ENCODE peak calls at places on chromosomes 12 and 14, in four cellular contexts. One of them, this sample, is unnamed.

GRCh38 chr14:94768521-94769412 is 1.1 kb downstream of the GSC start:
- DNase-seq in A549: no peak
- DNase-seq in tibial nerve: peak; percentile 59
- DNase-seq in ovary: no peak
- DNase-seq in this sample: no peak

GRCh38 chr12:15472036-15472435 is 149.7 kb downstream of the PTPRO start:
- DNase-seq in A549: no peak
- DNase-seq in tibial nerve: no peak
- DNase-seq in ovary: no peak
- DNase-seq in this sample: no peak

GRCh38 chr14:101843665-101844064 is 82.2 kb downstream of the PPP2R5C start:
- DNase-seq in A549: no peak
- DNase-seq in tibial nerve: no peak
- DNase-seq in ovary: no peak
- DNase-seq in this sample: no peak

GRCh38 chr12:52266514-52266913 is 7.9 kb upstream of the KRT86 start:
- DNase-seq in A549: no peak
- DNase-seq in tibial nerve: no peak
- DNase-seq in ovary: no peak
- DNase-seq in this sample: no peak

GRCh38 chr12:4505381-4505986 is 33.2 kb upstream of the RAD51AP1 start:
- DNase-seq in A549: no peak
- DNase-seq in tibial nerve: no peak
- DNase-seq in ovary: no peak
- DNase-seq in this sample: no peak

GRCh38 chr12:102512523-102512922 is 32.2 kb upstream of the IGF1 start:
- DNase-seq in A549: no peak
- DNase-seq in tibial nerve: no peak
- DNase-seq in ovary: no peak
- DNase-seq in this sample: no peak

GRCh38 chr14:104933721-104934379 is 9.2 kb downstream of the PLD4 start:
- DNase-seq in A549: no peak
- DNase-seq in tibial nerve: no peak
- DNase-seq in ovary: no peak
- DNase-seq in this sample: no peak

GRCh38 chr12:58211211-58211610 is 269.8 kb downstream of the ATP23 start:
- DNase-seq in A549: no peak
- DNase-seq in tibial nerve: no peak
- DNase-seq in ovary: no peak
- DNase-seq in this sample: no peak

GRCh38 chr14:32594766-32595165 is 265.7 kb downstream of the AKAP6 start:
- DNase-seq in A549: no peak
- DNase-seq in tibial nerve: no peak
- DNase-seq in ovary: no peak
- DNase-seq in this sample: no peak

GRCh38 chr12:18246057-18246456 is 15.3 kb upstream of the PIK3C2G start:
- DNase-seq in A549: no peak
- DNase-seq in tibial nerve: no peak
- DNase-seq in ovary: no peak
- DNase-seq in this sample: no peak

GRCh38 chr14:34920339-34920738 is 45.2 kb upstream of the BAZ1A start:
- DNase-seq in A549: peak; percentile 13
- DNase-seq in tibial nerve: no peak
- DNase-seq in ovary: no peak
- DNase-seq in this sample: no peak

GRCh38 chr12:91272456-91273063 is 89.9 kb upstream of the DCN start:
- DNase-seq in A549: no peak
- DNase-seq in tibial nerve: peak; percentile 91
- DNase-seq in ovary: peak; percentile 65
- DNase-seq in this sample: peak; percentile 26

GRCh38 chr12:3004655-3005565 is 45.7 kb downstream of the TEAD4 start:
- DNase-seq in A549: peak; percentile 55
- DNase-seq in tibial nerve: no peak
- DNase-seq in ovary: no peak
- DNase-seq in this sample: no peak

GRCh38 chr12:114638790-114639435 is 45.1 kb downstream of the TBX3 start:
- DNase-seq in A549: no peak
- DNase-seq in tibial nerve: no peak
- DNase-seq in ovary: no peak
- DNase-seq in this sample: no peak

GRCh38 chr12:132178801-132179401 is 34.6 kb downstream of the NOC4L start:
- DNase-seq in A549: no peak
- DNase-seq in tibial nerve: no peak
- DNase-seq in ovary: no peak
- DNase-seq in this sample: no peak

DNA sequence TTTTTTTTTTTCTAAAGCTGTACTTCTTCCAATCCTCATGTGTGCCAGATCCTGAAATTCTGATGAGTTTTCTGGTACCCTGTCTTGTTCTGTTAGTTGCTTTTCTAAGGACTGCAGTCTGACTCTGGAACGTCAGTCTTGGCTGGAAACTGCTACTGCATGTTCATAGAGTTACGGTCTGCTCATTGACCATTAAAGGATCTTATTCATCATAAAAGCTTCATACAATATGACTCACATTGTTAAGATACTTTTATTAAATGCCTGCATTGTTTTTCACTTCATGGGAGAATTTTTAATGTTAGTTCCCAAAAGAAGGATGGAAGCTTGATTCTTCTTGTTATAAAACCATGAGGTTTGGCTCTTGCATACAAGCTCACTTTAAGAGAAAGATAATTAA is 233.6 kb downstream of the SYT10 start:
- DNase-seq in A549: no peak
- DNase-seq in tibial nerve: no peak
- DNase-seq in ovary: no peak
- DNase-seq in this sample: no peak
- H3K4me3 ChIP-seq in A549: no peak overlapping the region
- H3K4me3 ChIP-seq in tibial nerve: no peak overlapping the region
- H3K4me3 ChIP-seq in ovary: no peak overlapping the region
- H3K4me3 ChIP-seq in this sample: no peak overlapping the region

GRCh38 chr12:109496306-109496705 is 18.9 kb downstream of the UBE3B start:
- DNase-seq in A549: no peak
- DNase-seq in tibial nerve: no peak
- DNase-seq in ovary: no peak
- DNase-seq in this sample: no peak
- TF ChIP-seq EP300 in A549: no peak
- TF ChIP-seq EP300 in tibial nerve: no peak
- TF ChIP-seq EP300 in ovary: no peak
- TF ChIP-seq EP300 in this sample: no peak

GRCh38 chr12:49340095-49340870 is 3.3 kb upstream of the C1QL4 start:
- DNase-seq in A549: no peak
- DNase-seq in tibial nerve: no peak
- DNase-seq in ovary: no peak
- DNase-seq in this sample: peak; percentile 7

GRCh38 chr12:49340971-49341776 is 4.2 kb upstream of the C1QL4 start:
- DNase-seq in A549: no peak
- DNase-seq in tibial nerve: no peak
- DNase-seq in ovary: no peak
- DNase-seq in this sample: peak; percentile 24

GRCh38 chr12:49342914-49343731 is 3.6 kb upstream of the DNAJC22 start:
- DNase-seq in A549: no peak
- DNase-seq in tibial nerve: no peak
- DNase-seq in ovary: no peak
- DNase-seq in this sample: peak; percentile 24

GRCh38 chr12:49341777-49342065 is 4.7 kb upstream of the C1QL4 start:
- DNase-seq in A549: no peak
- DNase-seq in tibial nerve: no peak
- DNase-seq in ovary: no peak
- DNase-seq in this sample: no peak

DNA sequence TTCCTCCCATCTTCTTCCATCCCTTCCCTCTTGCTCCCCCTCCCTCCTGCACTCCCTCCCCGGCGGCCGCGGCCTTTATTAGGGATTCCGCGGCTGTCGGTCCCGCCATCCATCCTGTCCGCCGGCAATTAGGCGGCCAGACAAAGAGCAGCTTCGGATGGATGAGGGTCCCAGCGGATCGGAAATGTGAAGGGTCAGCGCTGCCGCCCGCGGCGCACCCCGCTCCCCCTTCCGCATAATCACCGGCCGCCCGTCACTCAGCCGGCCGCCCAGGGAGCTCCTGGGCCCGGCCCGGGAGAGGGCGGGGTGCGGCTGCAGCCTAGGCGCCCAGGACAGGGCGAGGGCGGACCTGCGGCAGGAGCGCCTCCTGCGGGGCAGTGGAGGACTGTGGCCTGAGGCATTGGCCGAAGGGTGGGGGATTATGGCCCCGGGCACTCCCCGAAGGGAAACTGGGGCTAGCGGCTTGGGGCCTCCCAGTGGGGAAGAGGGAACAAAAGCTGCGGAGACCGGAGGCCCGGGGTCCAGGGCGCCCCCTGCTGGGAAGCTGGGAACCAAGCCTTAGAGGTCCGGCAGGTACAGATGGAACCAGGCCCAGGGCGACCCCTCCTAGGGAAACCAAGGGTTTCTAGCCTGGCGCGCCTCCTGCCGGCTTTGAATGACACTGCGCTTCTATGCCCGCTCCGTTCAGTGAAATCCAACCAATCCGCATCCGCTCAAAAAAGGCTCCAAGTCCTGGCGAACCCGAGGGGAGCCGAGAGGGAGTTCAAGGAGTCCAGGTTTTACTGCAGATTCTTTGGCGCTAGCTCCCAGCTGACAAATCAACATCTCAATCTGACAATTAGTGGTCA is 4.4 kb upstream of the DNAJC22 start:
- DNase-seq in A549: peak; percentile 88
- DNase-seq in tibial nerve: peak; percentile 40
- DNase-seq in ovary: peak; percentile 80
- DNase-seq in this sample: peak; percentile 75
- H3K4me3 ChIP-seq in A549: peak overlapping the region; percentile 48
- H3K4me3 ChIP-seq in tibial nerve: peak overlapping the region; percentile 38
- H3K4me3 ChIP-seq in ovary: peak overlapping the region; percentile 48
- H3K4me3 ChIP-seq in this sample: peak overlapping the region; percentile 57

GRCh38 chr12:54082402-54082892 is 28.8 kb downstream of the HOXC4 start:
- DNase-seq in A549: no peak
- DNase-seq in tibial nerve: no peak
- DNase-seq in ovary: peak; percentile 83
- DNase-seq in this sample: peak; percentile 74
- TF ChIP-seq EP300 in A549: no peak
- TF ChIP-seq EP300 in tibial nerve: no peak
- TF ChIP-seq EP300 in ovary: no peak
- TF ChIP-seq EP300 in this sample: no peak

GRCh38 chr14:24339284-24340151 is at the start of gene RIPK3:
- DNase-seq in A549: no peak
- DNase-seq in tibial nerve: no peak
- DNase-seq in ovary: no peak
- DNase-seq in this sample: peak; percentile 80
- H3K4me3 ChIP-seq in A549: no peak within 1 kb of the TSS
- H3K4me3 ChIP-seq in tibial nerve: peak within 1 kb of the TSS; percentile 48
- H3K4me3 ChIP-seq in ovary: peak within 1 kb of the TSS; percentile 28
- H3K4me3 ChIP-seq in this sample: peak within 1 kb of the TSS; percentile 59